ENCODE peak calls at places on chromosome 22, in four cellular contexts. E is bronchial epithelial cell, L is body of pancreas, H is PC-3. U is an unnamed sample. For H3K36me3, the result is how much of the 10 kb centered on the place peaks cover.

GRCh38 chr22:48869161-48869560 is 958.5 kb downstream of the BRD1 start:
- DNase-seq in H (no peak), E (no peak), L (no peak), U (no peak)

GRCh38 chr22:42324991-42325710 is 54.7 kb upstream of the TCF20 start:
- DNase-seq in E (no peak), H (no peak), L (no peak), U (no peak)

GRCh38 chr22:43144949-43145348 is 1.8 kb upstream of the MCAT start:
- DNase-seq in E (no peak), L (no peak), H (peak), U (peak)

GRCh38 chr22:31449521-31449920 is 40.1 kb downstream of the EIF4ENIF1 start:
- DNase-seq in L (no peak), E (no peak), H (no peak), U (no peak)

GRCh38 chr22:20406686-20407408 is 12.9 kb downstream of the ZNF74 start:
- DNase-seq in L (no peak), E (no peak), H (no peak), U (no peak)

GRCh38 chr22:35656284-35656752 is 8.1 kb downstream of the APOL6 start:
- DNase-seq in E (peak), L (no peak), H (no peak), U (no peak)

GRCh38 chr22:36424901-36425579 is 37.3 kb upstream of the MYH9 start:
- DNase-seq in H (no peak), L (no peak), E (no peak), U (no peak)

GRCh38 chr22:42270178-42270511 is 308 bp downstream of the TCF20 start:
- DNase-seq in H (peak), E (no peak), L (peak), U (no peak)

GRCh38 chr22:43826142-43827093 is 14.3 kb upstream of the EFCAB6 start:
- DNase-seq in H (peak), E (peak), L (peak), U (no peak)

GRCh38 chr22:20430641-20431519 is 6.7 kb downstream of the SCARF2 start:
- DNase-seq in H (peak), E (peak), L (peak), U (no peak)

DNA sequence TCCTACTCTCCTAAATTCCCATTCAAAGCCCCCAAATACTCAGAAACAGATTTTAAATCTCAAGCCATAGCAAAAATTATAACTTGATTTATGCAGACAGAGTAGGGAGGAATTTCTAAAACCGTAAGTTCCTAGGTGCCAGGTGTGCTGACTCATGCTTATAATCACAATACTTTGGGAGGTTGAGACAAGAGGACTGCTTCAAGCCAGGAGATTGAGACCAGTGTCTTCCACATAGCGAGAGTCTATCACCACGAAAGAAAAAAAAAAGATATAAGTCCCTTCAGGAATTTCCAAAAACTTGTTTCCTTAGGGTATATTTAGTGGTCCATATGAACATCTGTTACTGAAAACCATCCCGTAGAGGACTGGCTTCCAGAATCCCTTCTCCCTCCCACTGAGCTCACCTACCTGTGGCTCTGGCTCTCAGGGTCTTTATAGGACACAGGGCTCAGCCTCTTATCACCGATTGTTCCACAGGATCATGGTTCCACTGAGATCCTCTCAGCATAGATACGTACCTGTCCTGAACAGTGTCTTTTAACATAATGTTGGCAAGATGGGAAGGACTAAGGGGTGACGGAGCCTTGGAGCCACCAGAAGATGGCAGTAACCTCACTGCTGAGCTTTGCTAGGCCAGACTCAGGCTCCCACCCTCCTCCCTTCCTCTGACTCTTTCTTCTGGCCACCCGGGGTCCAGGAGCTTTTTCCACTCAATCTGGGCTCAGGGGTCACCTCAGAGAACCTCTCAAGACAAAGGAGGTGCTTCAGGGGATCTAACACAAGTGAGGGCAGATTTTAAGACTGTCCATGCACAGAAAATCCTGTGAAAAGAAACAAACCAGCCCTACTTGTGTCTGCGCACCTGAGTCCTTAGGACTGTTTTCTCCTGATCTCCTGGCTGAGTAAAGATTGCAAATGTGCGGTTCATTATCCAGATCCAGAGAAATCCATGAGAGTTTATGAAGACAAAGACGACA is 117.5 kb upstream of the TOP3B start:
- DNase-seq in E (peak), L (no peak), H (peak), U (no peak)
- TF ChIP-seq CTCF in E (peak), L (no peak), H (peak), U (no peak)

GRCh38 chr22:50455201-50455600 is 19.6 kb downstream of the SBF1 start:
- DNase-seq in L (no peak), H (no peak), E (no peak), U (no peak)
- H3K36me3 ChIP-seq in L (under half), H (under half), E (half or more), U (under half)

GRCh38 chr22:46052801-46053562 is 76.0 kb upstream of the WNT7B start:
- DNase-seq in L (peak), E (no peak), H (peak), U (peak)
- TF ChIP-seq CTCF in L (no peak), E (no peak), H (no peak), U (no peak)

DNA sequence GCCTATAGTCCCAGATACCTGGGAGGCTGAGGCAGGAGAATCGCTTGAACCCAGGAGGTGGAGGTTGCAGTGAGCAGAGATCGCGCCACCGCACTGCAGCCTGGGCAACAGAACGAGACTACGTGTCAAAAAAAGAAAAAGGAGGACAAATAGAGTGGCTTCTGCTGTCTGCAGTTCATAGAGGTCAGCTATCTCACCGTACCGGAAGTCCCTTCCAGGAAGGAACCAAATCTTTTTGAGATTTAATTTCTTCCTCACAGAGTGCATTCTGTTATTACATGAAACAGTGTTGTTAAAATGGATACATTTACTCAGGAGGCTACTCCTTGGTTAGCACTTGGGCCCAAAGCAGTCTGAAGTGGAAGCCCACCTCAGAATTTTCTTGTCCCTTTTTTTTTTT is 33.4 kb downstream of the FAM118A start:
- DNase-seq in L (no peak), E (no peak), H (no peak), U (no peak)
- H3K36me3 ChIP-seq in L (under half), E (under half), H (under half), U (under half)

GRCh38 chr22:29394931-29395581 is 6.7 kb upstream of the AP1B1 start:
- DNase-seq in L (peak), H (peak), E (peak), U (peak)
- TF ChIP-seq CTCF in L (peak), H (peak), E (peak), U (peak)

GRCh38 chr22:24542641-24543040 is 12.3 kb downstream of the GUCD1 start:
- DNase-seq in H (no peak), L (peak), E (no peak), U (peak)

GRCh38 chr22:24540470-24540869 is 14.5 kb downstream of the GUCD1 start:
- DNase-seq in L (no peak), H (no peak), E (no peak), U (no peak)

GRCh38 chr22:24541681-24542515 is 13.0 kb downstream of the GUCD1 start:
- DNase-seq in E (no peak), L (no peak), H (no peak), U (no peak)

GRCh38 chr22:24543068-24543675 is 11.8 kb downstream of the GUCD1 start:
- DNase-seq in L (no peak), E (no peak), H (no peak), U (no peak)

GRCh38 chr22:24543679-24544243 is 11.2 kb downstream of the GUCD1 start:
- DNase-seq in H (no peak), L (no peak), E (no peak), U (no peak)
- H3K36me3 ChIP-seq in H (under half), L (under half), E (under half), U (under half)

GRCh38 chr22:24107668-24108067 is 73.6 kb upstream of the SUSD2 start:
- DNase-seq in L (peak), H (peak), E (peak), U (peak)
- TF ChIP-seq CTCF in L (no peak), H (no peak), E (no peak), U (peak)

GRCh38 chr22:19042285-19043110 is 79.7 kb downstream of the DGCR2 start:
- DNase-seq in E (no peak), H (no peak), L (no peak), U (no peak)
- H3K36me3 ChIP-seq in E (under half), H (under half), L (under half), U (under half)

DNA sequence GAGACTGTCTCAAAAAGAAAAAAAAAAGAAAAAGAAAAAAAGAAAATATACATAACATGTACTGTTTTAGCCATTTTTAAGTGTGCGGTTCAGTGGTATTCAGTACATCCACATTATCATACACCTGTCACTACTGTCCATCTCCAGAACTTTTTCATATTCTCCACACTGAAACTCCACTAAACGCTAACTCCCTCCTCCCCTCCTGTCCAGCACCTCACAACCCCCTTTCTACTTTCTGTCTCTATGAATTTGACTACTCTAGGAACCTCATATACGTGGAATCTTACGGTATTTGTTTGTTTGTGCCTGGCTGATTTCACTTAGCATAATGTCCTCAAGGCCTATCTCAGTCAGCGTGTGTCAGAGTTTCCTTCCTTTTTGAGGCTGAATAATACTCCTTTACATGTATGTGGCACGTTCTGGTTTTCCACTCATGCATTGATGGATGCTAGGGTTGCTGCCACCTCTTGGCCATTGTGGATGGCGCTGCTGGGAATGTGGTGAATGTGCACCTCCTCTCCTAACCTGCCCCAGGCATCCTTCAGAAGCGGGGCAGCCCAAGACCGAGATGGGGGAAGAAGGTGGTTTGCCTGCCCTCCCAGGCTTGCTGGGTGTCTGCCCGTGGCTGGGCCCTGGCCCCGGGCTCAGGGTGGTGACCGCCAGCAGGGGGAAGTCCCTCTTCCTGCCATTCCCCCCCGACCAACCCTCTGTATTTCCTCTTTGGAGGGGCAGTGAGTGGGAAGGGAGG is 60.5 kb downstream of the BCR start:
- DNase-seq in H (peak), L (no peak), E (peak), U (no peak)
- TF ChIP-seq CTCF in H (peak), L (peak), E (peak), U (no peak)

GRCh38 chr22:38072322-38073149 is 11.4 kb downstream of the SLC16A8 start:
- DNase-seq in E (no peak), H (no peak), L (no peak), U (no peak)
- H3K36me3 ChIP-seq in E (under half), H (under half), L (under half), U (under half)

U was measured in breast epithelium.